ENCODE peak calls at places on chromosomes 7 and 10, in seven cellular contexts. G is fibroblast of lung, A is astrocyte of the cerebellum, Z is endodermal cell, W is fibroblast of mammary gland, Y is brain microvascular endothelial cell, O is AG09309. H is an unnamed sample.

GRCh38 chr7:125644113-125644512 is 714.5 kb upstream of the POT1 start:
- DNase-seq in W (no peak), G (no peak), Z (no peak), A (no peak), Y (peak), O (no peak), H (no peak)

GRCh38 chr7:52944916-52945315 is 90.5 kb upstream of the POM121L12 start:
- DNase-seq in G (no peak), Z (no peak), W (peak), O (no peak), Y (no peak), A (no peak), H (peak)

GRCh38 chr10:87092356-87092860 is 2.2 kb downstream of the GLUD1 start:
- DNase-seq in W (peak), G (peak), A (peak), Y (peak), O (no peak), Z (no peak), H (no peak)

GRCh38 chr10:7738536-7739407 is 35.7 kb downstream of the ITIH2 start:
- DNase-seq in A (no peak), O (no peak), W (no peak), Y (no peak), G (no peak), Z (no peak), H (no peak)

GRCh38 chr7:96819111-96819700 is 109.6 kb upstream of the SEM1 start:
- DNase-seq in Y (no peak), G (no peak), O (no peak), W (no peak), A (no peak), Z (no peak), H (no peak)

GRCh38 chr10:77236700-77237099 is 400.9 kb downstream of the KCNMA1 start:
- DNase-seq in Y (peak), W (peak), G (peak), O (no peak), A (no peak), Z (no peak), H (no peak)

GRCh38 chr10:116741391-116742351 is 695 bp downstream of the HSPA12A start:
- DNase-seq in Y (no peak), A (no peak), O (no peak), W (no peak), Z (peak), G (no peak), H (no peak)

GRCh38 chr10:60147025-60147424 is 240.7 kb upstream of the CCDC6 start:
- DNase-seq in O (no peak), A (no peak), W (no peak), Z (no peak), Y (no peak), G (no peak), H (no peak)

GRCh38 chr7:148437043-148437442 is 153.5 kb upstream of the C7orf33 start:
- DNase-seq in A (no peak), O (no peak), G (no peak), W (no peak), Y (no peak), Z (no peak), H (no peak)

GRCh38 chr10:43965033-43965917 is 316.6 kb upstream of the ZNF32 start:
- DNase-seq in O (peak), Z (peak), W (peak), A (peak), G (peak), Y (peak), H (no peak)

GRCh38 chr10:62393237-62393636 is 19.1 kb downstream of the ZNF365 start:
- DNase-seq in Z (no peak), G (no peak), A (no peak), Y (no peak), O (no peak), W (no peak), H (no peak)

GRCh38 chr10:43452356-43452914 is 15.5 kb downstream of the ZNF487 start:
- DNase-seq in A (no peak), Y (no peak), Z (no peak), G (no peak), O (no peak), W (peak), H (no peak)

GRCh38 chr7:27165655-27166474 is 528 bp upstream of the HOXA9 start:
- DNase-seq in W (peak), Z (no peak), Y (no peak), A (no peak), G (no peak), O (peak), H (no peak)

GRCh38 chr7:27167916-27168264 is 2.6 kb upstream of the HOXA9 start:
- DNase-seq in Z (no peak), A (no peak), G (no peak), Y (no peak), O (no peak), W (peak), H (no peak)

GRCh38 chr7:27167170-27167505 is 1.8 kb upstream of the HOXA9 start:
- DNase-seq in Y (no peak), O (no peak), A (no peak), G (no peak), Z (no peak), W (peak), H (no peak)

GRCh38 chr7:27165089-27165654 is at the start of gene HOXA9:
- DNase-seq in A (no peak), G (peak), O (no peak), Z (no peak), W (peak), Y (no peak), H (no peak)

DNA sequence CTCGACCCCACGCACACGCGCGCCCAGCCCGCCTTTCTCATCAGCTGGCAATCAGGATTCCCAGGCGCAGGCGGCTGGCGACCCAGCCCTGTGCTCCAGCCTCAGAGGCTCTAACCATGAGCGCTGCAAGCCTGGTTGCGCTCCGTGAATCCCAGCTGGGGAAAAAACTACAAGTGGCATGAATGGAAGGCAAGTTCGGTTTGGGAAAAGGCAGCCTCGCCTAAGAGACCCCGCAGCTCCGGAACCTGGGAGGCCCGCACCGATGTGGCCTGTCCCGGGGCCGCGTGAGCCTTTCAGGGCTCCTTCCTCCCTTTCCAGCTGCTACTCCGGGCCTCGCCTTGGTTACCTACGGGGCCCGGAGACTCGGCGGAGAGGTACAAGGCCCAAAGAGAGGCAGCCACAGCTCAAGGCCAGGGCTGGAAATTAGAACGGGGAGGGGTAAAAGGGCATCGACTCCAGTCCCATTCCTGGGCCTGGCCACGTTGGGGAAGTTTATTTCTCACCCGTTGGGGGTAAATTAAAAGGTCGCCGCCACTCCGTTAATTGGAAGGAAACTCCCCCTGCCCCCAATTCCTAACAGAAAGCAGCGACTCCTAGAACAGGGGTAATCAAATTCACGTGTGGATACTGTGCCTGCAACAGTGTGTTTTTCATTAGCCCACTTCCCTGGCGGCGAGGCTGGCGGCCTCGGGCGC is 1.3 kb upstream of the HOXA9 start:
- DNase-seq in A (no peak), O (no peak), Z (peak), G (no peak), Y (no peak), W (peak), H (no peak)
- H3K4me3 ChIP-seq in A (no peak), O (peak), Z (no peak), G (no peak), Y (no peak), W (peak), H (peak)

DNA sequence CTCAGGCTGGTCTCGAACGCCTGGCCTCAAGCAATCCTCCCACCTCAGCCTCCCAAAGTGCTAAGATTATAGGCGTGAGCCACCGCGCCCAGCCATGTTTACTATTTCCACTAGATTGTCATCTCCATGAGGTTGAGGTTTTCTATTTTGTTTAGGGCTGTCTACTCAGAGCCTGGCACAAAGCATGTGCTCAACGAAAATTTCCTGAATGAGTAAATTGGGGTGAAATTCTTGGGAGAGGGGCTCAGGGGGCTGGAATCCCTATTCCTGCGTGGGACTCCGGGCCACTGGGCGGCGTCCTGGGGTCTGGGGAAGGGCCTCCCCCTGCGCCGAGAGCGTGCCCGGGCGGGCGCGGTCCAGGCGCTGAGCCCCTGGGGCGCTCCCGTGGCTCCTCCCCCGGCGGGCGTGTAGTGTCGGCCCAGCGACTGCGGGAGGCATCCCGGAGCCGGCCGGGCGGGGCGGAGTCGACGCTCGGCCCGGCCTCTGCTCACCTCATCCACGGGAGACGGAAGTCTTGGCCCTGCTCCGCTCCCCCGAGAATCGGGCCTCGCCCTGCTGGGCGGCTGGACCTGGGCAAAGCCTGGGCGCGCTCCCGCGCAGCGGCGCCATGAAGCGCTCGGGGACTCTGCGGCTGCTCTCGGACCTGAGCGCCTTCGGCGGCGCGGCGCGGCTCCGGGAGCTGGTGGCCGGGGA is at the start of gene HPS6:
- DNase-seq in Z (peak), Y (peak), G (peak), O (peak), A (peak), W (peak), H (no peak)
- TF ChIP-seq CTCF in Z (peak), Y (no peak), G (peak), O (no peak), A (no peak), W (no peak), H (no peak)

GRCh38 chr10:650691-651615 is 38.5 kb downstream of the DIP2C start:
- DNase-seq in W (no peak), Y (no peak), O (peak), Z (peak), G (peak), A (no peak), H (no peak)
- H3K4me3 ChIP-seq in W (no peak), Y (no peak), O (no peak), Z (no peak), G (no peak), A (no peak), H (peak)

DNA sequence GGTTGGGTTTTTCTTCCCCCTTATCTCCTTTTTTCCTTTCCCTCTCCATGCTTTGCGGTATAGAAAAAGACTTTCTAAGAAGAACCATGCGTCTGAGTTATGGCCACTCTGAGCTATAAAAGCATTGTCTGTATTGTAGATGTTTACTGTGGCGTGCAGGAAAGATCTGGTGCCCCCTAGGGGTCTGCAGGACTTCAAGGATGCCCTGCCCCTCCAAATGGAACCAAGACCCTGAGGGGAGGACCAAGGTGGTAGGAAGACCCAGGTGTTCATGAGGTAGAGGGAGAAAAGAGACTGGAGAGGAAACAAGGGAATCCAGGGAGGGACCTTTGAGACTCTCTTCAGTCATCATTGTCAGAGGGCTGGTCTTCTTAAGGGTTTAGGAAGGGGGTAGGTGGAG is 68.8 kb downstream of the CYP26A1 start:
- DNase-seq in O (no peak), Y (no peak), Z (no peak), W (no peak), G (no peak), A (no peak), H (no peak)
- TF ChIP-seq CTCF in O (no peak), Y (no peak), Z (peak), W (no peak), G (no peak), A (no peak), H (no peak)

DNA sequence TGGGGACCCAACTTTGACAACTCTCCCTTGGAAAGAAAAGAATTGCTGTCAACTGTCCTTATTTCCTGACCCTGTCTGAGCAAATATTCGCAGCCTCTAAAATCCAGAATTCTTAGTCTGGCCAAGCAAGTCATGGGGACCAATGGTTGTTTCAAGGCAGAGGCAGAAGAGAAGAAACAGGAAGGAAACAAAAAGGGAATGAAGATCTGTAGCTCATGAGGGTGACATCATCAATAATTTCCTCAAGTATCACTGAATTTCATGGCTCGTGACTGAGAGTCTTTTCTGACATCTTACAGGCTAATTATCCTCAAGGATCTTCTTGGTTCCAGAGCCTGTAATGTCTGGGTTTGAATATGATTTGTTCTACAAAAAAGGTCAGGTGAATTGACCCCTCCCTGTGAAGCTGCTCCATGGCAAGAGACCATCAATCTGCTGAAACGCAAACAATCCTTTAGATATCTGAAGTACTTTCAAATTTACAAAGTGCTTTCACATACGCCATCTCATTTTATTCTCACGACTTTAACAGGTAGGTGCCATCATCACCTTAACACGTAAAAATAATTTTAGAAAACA is 5.8 kb downstream of the CDK6 start:
- DNase-seq in Y (no peak), A (no peak), G (peak), W (no peak), O (no peak), Z (no peak), H (no peak)
- H3K4me3 ChIP-seq in Y (no peak), A (peak), G (peak), W (no peak), O (no peak), Z (peak), H (peak)

GRCh38 chr7:35036361-35037171 is 719 bp downstream of the DPY19L1 start:
- DNase-seq in O (no peak), W (peak), A (no peak), G (peak), Z (peak), Y (peak), H (no peak)
- TF ChIP-seq CTCF in O (no peak), W (no peak), A (no peak), G (no peak), Z (no peak), Y (peak), H (no peak)

GRCh38 chr10:4504550-4504949 is 321.5 kb upstream of the AKR1E2 start:
- DNase-seq in W (no peak), A (no peak), O (no peak), Y (no peak), G (no peak), Z (no peak), H (no peak)

GRCh38 chr10:4503076-4503475 is 322.9 kb upstream of the AKR1E2 start:
- DNase-seq in O (peak), Z (no peak), A (no peak), G (peak), W (no peak), Y (no peak), H (no peak)

GRCh38 chr10:4501306-4501705 is 324.7 kb upstream of the AKR1E2 start:
- DNase-seq in G (no peak), W (peak), O (no peak), Y (peak), Z (no peak), A (no peak), H (peak)

GRCh38 chr10:4498763-4499251 is 327.2 kb upstream of the AKR1E2 start:
- DNase-seq in W (peak), Y (peak), Z (no peak), G (peak), O (peak), A (peak), H (peak)
- H3K4me3 ChIP-seq in W (no peak), Y (no peak), Z (no peak), G (no peak), O (no peak), A (no peak), H (no peak)

DNA sequence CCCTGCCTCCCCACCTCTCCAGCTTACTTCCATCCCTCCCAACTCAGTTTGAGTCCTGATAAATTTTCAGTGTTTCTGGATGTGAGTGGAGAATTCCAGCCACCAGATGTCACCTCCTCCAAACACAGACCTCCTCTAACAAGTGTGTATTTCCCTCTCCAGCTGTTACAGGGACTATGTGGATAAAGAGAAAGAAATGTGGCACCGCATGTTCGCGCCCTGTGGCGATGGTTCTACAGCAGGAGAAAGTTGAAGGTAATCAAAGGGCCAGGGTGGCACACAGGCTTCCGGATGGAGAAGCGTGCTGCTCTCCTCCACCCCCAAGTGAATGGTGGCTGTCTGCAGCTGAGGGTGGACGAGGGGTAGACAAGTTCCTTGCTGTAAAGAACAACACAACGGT is 14.7 kb downstream of the FKBP6 start:
- DNase-seq in W (peak), Z (peak), O (no peak), G (peak), A (peak), Y (peak), H (no peak)
- TF ChIP-seq CTCF in W (peak), Z (peak), O (peak), G (peak), A (peak), Y (peak), H (peak)

GRCh38 chr10:14425031-14425430 is 94.3 kb upstream of the FRMD4A start:
- DNase-seq in A (no peak), W (no peak), Y (no peak), Z (no peak), O (no peak), G (no peak), H (no peak)

GRCh38 chr10:14431868-14432267 is 101.1 kb upstream of the FRMD4A start:
- DNase-seq in W (no peak), O (no peak), G (no peak), Z (no peak), Y (no peak), A (no peak), H (no peak)

GRCh38 chr10:14433147-14433546 is 102.4 kb upstream of the FRMD4A start:
- DNase-seq in Y (no peak), W (no peak), A (no peak), Z (no peak), O (no peak), G (no peak), H (no peak)

GRCh38 chr10:14423111-14423744 is 92.5 kb upstream of the FRMD4A start:
- DNase-seq in Y (no peak), O (no peak), A (no peak), G (no peak), Z (no peak), W (no peak), H (no peak)

GRCh38 chr10:14429043-14429713 is 98.5 kb upstream of the FRMD4A start:
- DNase-seq in Z (peak), G (no peak), W (no peak), O (no peak), A (no peak), Y (no peak), H (no peak)
- H3K4me3 ChIP-seq in Z (peak), G (no peak), W (no peak), O (no peak), A (no peak), Y (no peak), H (no peak)

GRCh38 chr7:27438878-27439589 is 196.4 kb downstream of the EVX1 start:
- DNase-seq in Y (no peak), G (peak), O (no peak), W (no peak), A (no peak), Z (no peak), H (no peak)

GRCh38 chr7:27442446-27442845 is 199.8 kb downstream of the EVX1 start:
- DNase-seq in O (peak), G (peak), W (peak), A (no peak), Z (no peak), Y (peak), H (no peak)
- TF ChIP-seq CTCF in O (no peak), G (no peak), W (no peak), A (no peak), Z (no peak), Y (no peak), H (no peak)